ENCODE peak calls at places on chromosomes 1 and 21, in seven cellular contexts. W is astrocyte; U is fibroblast of lung; Z is CD4-positive, CD25-positive, alpha-beta regulatory T cell; N is vagina; J is mesendoderm; F is NT2/D1. L is an unnamed sample. For H3K36me3, the result is how much of the 10 kb centered on the place peaks cover.

GRCh38 chr1:174815036-174815435 is 184.7 kb upstream of the CACYBP start:
- DNase-seq in N (no peak), W (peak), F (no peak), J (peak), U (peak), Z (no peak), L (no peak)

GRCh38 chr1:205237526-205238484 is 10.1 kb downstream of the TMCC2 start:
- DNase-seq in N (peak), Z (no peak), U (no peak), W (no peak), J (no peak), F (no peak), L (peak)

GRCh38 chr1:94143173-94143808 is 22.3 kb upstream of the ABCA4 start:
- DNase-seq in U (no peak), J (no peak), N (no peak), W (no peak), F (no peak), Z (no peak), L (no peak)

GRCh38 chr1:12601690-12602632 is 16.0 kb downstream of the DHRS3 start:
- DNase-seq in W (peak), J (peak), N (no peak), F (no peak), U (peak), Z (no peak), L (peak)

GRCh38 chr1:165671531-165671930 is 26.8 kb downstream of the ALDH9A1 start:
- DNase-seq in J (no peak), F (no peak), Z (no peak), N (no peak), U (no peak), W (no peak), L (no peak)

GRCh38 chr21:43753439-43753799 is 22.7 kb downstream of the CSTB start:
- DNase-seq in N (no peak), J (no peak), U (no peak), W (no peak), F (no peak), Z (no peak), L (no peak)

GRCh38 chr1:216210081-216210480 is 213.2 kb downstream of the USH2A start:
- DNase-seq in J (no peak), N (no peak), W (no peak), Z (no peak), F (no peak), U (peak), L (no peak)

GRCh38 chr1:244353572-244354091 is 98.1 kb downstream of the ADSS2 start:
- DNase-seq in Z (no peak), U (peak), J (peak), W (peak), N (no peak), F (peak), L (peak)

GRCh38 chr1:23177031-23177430 is 8.4 kb upstream of the LUZP1 start:
- DNase-seq in N (no peak), W (no peak), U (no peak), J (no peak), F (no peak), Z (no peak), L (no peak)

GRCh38 chr21:36487641-36488307 is 7.9 kb upstream of the CLDN14 start:
- DNase-seq in U (peak), W (peak), J (no peak), Z (no peak), N (no peak), F (no peak), L (no peak)

GRCh38 chr1:169060010-169060722 is 46.3 kb upstream of the ATP1B1 start:
- DNase-seq in F (no peak), W (no peak), N (no peak), J (no peak), U (no peak), Z (no peak), L (no peak)

GRCh38 chr1:163537809-163538208 is 216.1 kb downstream of the NUF2 start:
- DNase-seq in F (no peak), U (no peak), J (peak), Z (no peak), N (no peak), W (no peak), L (no peak)

DNA sequence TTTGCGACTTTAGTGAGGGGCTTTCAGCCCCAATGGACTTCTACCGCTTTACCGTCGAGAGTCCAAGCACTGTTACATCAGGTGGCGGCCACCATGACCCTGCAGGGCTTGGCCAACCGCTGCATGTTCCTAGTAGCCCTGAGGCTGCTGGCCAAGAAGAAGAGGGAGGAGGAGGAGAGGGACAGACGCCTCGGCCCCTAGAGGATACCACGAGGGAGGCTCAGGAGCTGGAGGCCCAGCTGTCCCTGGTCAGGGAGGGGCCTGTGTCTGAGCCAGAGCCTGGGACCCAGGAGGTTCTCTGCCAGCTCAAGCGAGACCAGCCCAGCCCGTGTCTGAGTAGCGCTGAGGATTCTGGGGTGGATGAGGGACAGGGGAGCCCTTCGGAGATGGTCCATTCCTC is 8.6 kb upstream of the SLC25A34 start:
- DNase-seq in J (no peak), F (no peak), W (no peak), U (no peak), N (no peak), Z (no peak), L (no peak)
- H3K36me3 ChIP-seq in J (under half), F (half or more), W (under half), U (under half), N (under half), Z (under half), L (under half)

GRCh38 chr1:193083365-193084088 is 21.7 kb downstream of the GLRX2 start:
- DNase-seq in U (no peak), J (no peak), N (no peak), W (no peak), Z (no peak), F (no peak), L (no peak)
- H3K4me3 ChIP-seq in U (no peak), J (no peak), N (no peak), W (no peak), Z (no peak), F (no peak), L (no peak)

GRCh38 chr21:34815831-34816700 is 147.3 kb downstream of the CLIC6 start:
- DNase-seq in J (no peak), Z (no peak), W (no peak), U (no peak), F (no peak), N (no peak), L (no peak)

GRCh38 chr21:34819357-34819999 is 150.7 kb downstream of the CLIC6 start:
- DNase-seq in U (no peak), Z (no peak), F (no peak), W (no peak), J (peak), N (no peak), L (no peak)

GRCh38 chr21:34818663-34819158 is 149.9 kb downstream of the CLIC6 start:
- DNase-seq in Z (no peak), F (no peak), N (no peak), W (no peak), J (no peak), U (no peak), L (no peak)

GRCh38 chr21:34820051-34820450 is 151.3 kb downstream of the CLIC6 start:
- DNase-seq in N (no peak), W (no peak), U (no peak), J (peak), F (no peak), Z (no peak), L (peak)

GRCh38 chr21:34817821-34818662 is 149.2 kb downstream of the CLIC6 start:
- DNase-seq in Z (no peak), U (no peak), W (no peak), N (no peak), F (no peak), J (no peak), L (no peak)
- H3K36me3 ChIP-seq in Z (half or more), U (under half), W (half or more), N (under half), F (half or more), J (under half), L (under half)

DNA sequence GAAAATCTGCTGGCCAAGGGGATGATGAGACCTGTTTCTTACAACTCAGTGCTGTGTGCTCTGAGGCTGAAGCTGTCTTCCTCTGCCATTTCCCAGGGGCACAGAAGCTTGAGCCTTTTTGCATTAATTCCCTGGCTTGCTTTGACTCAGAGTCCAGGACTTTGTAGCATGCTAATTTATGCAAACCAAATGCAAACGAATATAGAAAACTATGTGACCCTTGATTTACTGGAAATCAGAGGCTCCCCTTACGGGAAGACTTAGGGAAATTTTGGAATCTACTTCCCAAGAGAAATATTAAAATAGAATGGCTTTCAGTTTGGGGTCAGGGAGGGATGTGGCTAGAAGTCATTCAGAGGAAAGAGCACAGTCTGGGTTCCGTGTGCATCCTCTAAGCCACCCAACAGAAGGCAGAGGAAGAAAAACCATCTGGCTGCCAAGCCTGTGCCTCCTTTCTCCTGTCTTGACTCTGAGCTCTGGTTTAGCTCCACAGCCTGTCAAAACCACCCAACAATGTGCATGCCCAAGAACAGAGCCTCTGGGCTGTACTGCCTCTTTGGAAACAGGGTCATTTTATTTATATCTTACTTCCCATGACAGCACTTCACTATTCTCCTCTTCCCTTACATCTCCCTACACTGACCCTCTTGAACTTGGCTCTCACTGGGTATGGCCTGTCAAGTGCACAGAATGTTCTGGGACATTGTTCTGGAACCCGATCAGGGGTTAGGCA is 30.0 kb downstream of the ATF3 start:
- DNase-seq in W (peak), U (peak), F (no peak), Z (no peak), N (no peak), J (no peak), L (no peak)
- H3K4me3 ChIP-seq in W (peak), U (no peak), F (no peak), Z (no peak), N (no peak), J (no peak), L (no peak)

DNA sequence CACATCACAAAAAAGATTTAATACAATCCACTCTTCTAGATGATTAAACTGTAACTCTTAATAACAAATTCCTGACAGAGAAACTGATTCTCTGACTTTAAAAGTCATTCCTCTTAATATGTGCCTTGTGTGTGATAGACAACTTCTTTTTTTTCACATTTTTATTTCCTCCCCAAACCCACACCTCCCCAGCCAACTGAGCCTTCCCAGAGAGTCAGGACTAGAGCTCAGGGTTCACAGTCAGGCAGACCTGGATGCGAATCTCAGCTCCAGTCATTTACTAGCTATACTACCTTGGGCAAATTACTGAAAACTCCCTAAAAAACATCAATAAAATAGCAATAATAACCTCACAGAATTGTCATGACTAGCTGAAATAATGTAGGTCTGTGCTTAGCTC is 14.2 kb downstream of the ATPAF1 start:
- DNase-seq in J (no peak), F (no peak), U (no peak), Z (no peak), N (no peak), W (no peak), L (no peak)
- H3K36me3 ChIP-seq in J (under half), F (half or more), U (under half), Z (half or more), N (under half), W (under half), L (under half)

GRCh38 chr1:248824701-248825100 is 1.0 kb downstream of the SH3BP5L start:
- DNase-seq in J (no peak), W (no peak), N (no peak), U (no peak), Z (no peak), F (no peak), L (no peak)
- H3K4me3 ChIP-seq in J (no peak), W (peak), N (peak), U (peak), Z (peak), F (peak), L (no peak)

GRCh38 chr1:18637553-18637960 is 6.9 kb downstream of the PAX7 start:
- DNase-seq in U (no peak), W (no peak), N (no peak), F (no peak), Z (no peak), J (no peak), L (peak)
- H3K36me3 ChIP-seq in U (under half), W (under half), N (under half), F (under half), Z (under half), J (under half), L (under half)

DNA sequence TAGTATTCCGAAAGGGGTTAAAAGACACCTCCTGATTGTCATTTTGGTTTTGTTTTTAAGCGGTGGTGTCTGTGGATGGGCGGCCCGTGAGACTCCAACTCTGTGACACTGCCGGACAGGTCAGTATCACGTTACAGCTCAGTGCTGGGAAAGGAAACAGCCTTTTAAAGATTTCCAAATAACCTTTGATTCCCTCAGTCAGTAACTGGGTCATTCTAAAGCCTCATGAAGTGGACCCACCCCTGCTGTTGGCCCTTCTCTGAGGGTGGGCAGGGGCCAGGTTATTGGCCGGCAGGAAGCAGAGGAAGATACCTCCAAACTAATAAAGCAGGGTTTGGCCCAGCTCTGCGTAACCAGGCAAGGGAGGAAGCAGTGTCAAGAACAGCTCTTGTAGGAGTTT is 2.3 kb downstream of the RHOU start:
- DNase-seq in N (no peak), J (no peak), F (no peak), W (no peak), U (no peak), Z (no peak), L (no peak)
- H3K4me3 ChIP-seq in N (peak), J (no peak), F (no peak), W (no peak), U (no peak), Z (no peak), L (no peak)

GRCh38 chr1:201142011-201142853 is 12.0 kb downstream of the TMEM9 start:
- DNase-seq in J (no peak), Z (no peak), W (no peak), N (no peak), F (no peak), U (no peak), L (no peak)
- H3K36me3 ChIP-seq in J (under half), Z (under half), W (under half), N (under half), F (half or more), U (under half), L (half or more)

L was measured in H7.